ENCODE peak calls at places on chromosome 12, in eight cellular contexts. G is WTC11, Z is A549, D is IMR-90, J is HepG2, Y is K562, B is GM12878, V is H1. C is an unnamed sample.

GRCh38 chr12:4025420-4026358 is 152.5 kb upstream of the PARP11 start:
- DNase-seq in G (peak; percentile 82), Z (no peak), D (no peak), J (peak; percentile 22), Y (no peak), B (no peak), V (peak; percentile 89), C (no peak)

GRCh38 chr12:69929125-69929524 is 104.1 kb downstream of the MYRFL start:
- DNase-seq in G (no peak), Z (no peak), D (no peak), J (no peak), Y (no peak), B (no peak), V (no peak), C (no peak)

GRCh38 chr12:80509781-80510556 is 65.9 kb downstream of the PTPRQ start:
- DNase-seq in G (no peak), Z (no peak), D (peak; percentile 87), J (no peak), Y (no peak), B (no peak), V (no peak), C (peak; percentile 3)

GRCh38 chr12:120453977-120454376 is 7.7 kb downstream of the GATC start:
- DNase-seq in G (no peak), Z (peak; percentile 61), D (peak; percentile 19), J (peak; percentile 45), Y (peak; percentile 48), B (no peak), V (no peak), C (peak; percentile 68)

GRCh38 chr12:98741229-98741614 is 96.1 kb downstream of the APAF1 start:
- DNase-seq in G (no peak), Z (no peak), D (peak; percentile 44), J (no peak), Y (no peak), B (no peak), V (no peak), C (no peak)

GRCh38 chr12:81296556-81297305 is 218.9 kb downstream of the ACSS3 start:
- DNase-seq in G (no peak), Z (no peak), D (peak; percentile 30), J (no peak), Y (no peak), B (no peak), V (no peak), C (no peak)

GRCh38 chr12:1470051-1470450 is 124.3 kb downstream of the FBXL14 start:
- DNase-seq in G (no peak), Z (no peak), D (no peak), J (no peak), Y (peak; percentile 28), B (no peak), V (no peak), C (no peak)

GRCh38 chr12:34400423-34400881 is 378.2 kb downstream of the ALG10 start:
- DNase-seq in G (no peak), Z (no peak), D (no peak), J (no peak), Y (no peak), B (no peak), V (no peak), C (peak; percentile 1)

GRCh38 chr12:62191747-62192485 is 68.3 kb upstream of the USP15 start:
- DNase-seq in G (peak; percentile 29), Z (no peak), D (no peak), J (no peak), Y (no peak), B (no peak), V (no peak), C (peak; percentile 15)

GRCh38 chr12:4242595-4242994 is 31.0 kb upstream of the CCND2 start:
- DNase-seq in G (no peak), Z (no peak), D (no peak), J (no peak), Y (no peak), B (no peak), V (no peak), C (no peak)

GRCh38 chr12:56266634-56267442 is at the start of gene COQ10A:
- DNase-seq in G (peak; percentile 92), Z (peak; percentile 98), D (peak; percentile 82), J (peak; percentile 83), Y (peak; percentile 92), B (peak; percentile 48), V (peak; percentile 51), C (peak; percentile 98)

GRCh38 chr12:29234552-29234951 is 85.5 kb downstream of the FAR2 start:
- DNase-seq in G (no peak), Z (no peak), D (no peak), J (no peak), Y (no peak), B (no peak), V (no peak), C (no peak)

GRCh38 chr12:113174461-113175384 is 10.6 kb downstream of the DDX54 start:
- DNase-seq in G (peak; percentile 86), Z (peak; percentile 88), D (peak; percentile 52), J (peak; percentile 33), Y (peak; percentile 79), B (no peak), V (no peak), C (peak; percentile 91)

GRCh38 chr12:102824218-102824835 is 92.7 kb downstream of the PAH start:
- DNase-seq in G (peak; percentile 89), Z (peak; percentile 27), D (peak; percentile 2), J (peak; percentile 18), Y (peak; percentile 41), B (no peak), V (peak; percentile 65), C (peak; percentile 5)

GRCh38 chr12:102811125-102811737 is 105.8 kb downstream of the PAH start:
- DNase-seq in G (peak; percentile 71), Z (peak; percentile 38), D (no peak), J (peak; percentile 18), Y (peak; percentile 57), B (no peak), V (no peak), C (peak; percentile 17)

GRCh38 chr12:121673013-121673441 is 3.6 kb upstream of the MORN3 start:
- DNase-seq in G (no peak), Z (no peak), D (no peak), J (no peak), Y (no peak), B (no peak), V (no peak), C (peak; percentile 71)

GRCh38 chr12:12008931-12009611 is 61.7 kb upstream of the BCL2L14 start:
- DNase-seq in G (peak; percentile 46), Z (no peak), D (peak; percentile 31), J (no peak), Y (no peak), B (peak; percentile 86), V (peak; percentile 78), C (no peak)

GRCh38 chr12:99985129-99985570 is 414 bp upstream of the ANKS1B start:
- DNase-seq in G (no peak), Z (no peak), D (no peak), J (no peak), Y (no peak), B (no peak), V (no peak), C (no peak)

DNA sequence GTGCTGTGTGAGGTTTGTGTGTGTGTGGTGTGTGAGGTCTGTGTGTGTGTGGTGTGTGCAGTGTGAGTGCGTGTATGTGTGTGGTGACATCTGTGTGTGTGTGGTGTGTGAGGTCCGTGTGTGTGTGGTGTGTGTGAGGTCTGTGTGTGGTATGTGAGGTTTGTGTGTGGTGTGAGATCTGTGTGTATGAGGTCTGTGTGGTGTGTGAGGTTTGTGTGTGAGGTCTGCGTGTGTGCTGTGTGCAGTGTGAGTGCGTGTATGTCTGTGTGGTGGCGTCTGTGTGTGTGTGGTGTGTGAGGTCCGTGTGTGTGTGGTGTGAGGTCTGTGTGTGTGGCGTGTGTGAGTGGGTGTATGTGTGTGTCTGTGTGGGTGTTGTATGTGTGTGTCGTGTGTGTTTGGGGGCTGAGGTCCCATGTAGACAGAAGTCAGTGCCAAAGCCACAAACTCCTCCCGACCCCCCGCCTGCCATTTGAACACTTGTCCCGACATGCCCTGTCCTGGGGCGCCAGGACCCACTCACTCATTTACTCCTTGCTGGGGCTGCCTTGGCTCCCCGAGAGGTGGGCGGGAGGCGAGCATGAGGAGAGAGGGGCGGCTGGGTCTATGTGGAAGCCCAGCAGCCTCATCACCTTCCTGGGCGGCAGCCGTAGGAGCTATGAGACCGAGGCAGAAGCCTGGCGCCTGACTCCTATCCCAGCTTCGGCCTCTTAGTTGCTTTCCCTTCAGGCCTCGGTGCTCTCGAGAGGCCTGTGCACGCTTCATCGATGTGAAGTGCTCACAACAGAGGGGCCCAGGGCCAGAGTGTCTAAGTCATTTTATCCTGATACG is 20.5 kb downstream of the RILPL1 start:
- DNase-seq in G (no peak), Z (no peak), D (no peak), J (no peak), Y (no peak), B (no peak), V (no peak), C (no peak)
- TF ChIP-seq USF2 in G (no peak), Z (no peak), D (no peak), J (no peak), Y (no peak), B (no peak), V (no peak), C (no peak)

DNA sequence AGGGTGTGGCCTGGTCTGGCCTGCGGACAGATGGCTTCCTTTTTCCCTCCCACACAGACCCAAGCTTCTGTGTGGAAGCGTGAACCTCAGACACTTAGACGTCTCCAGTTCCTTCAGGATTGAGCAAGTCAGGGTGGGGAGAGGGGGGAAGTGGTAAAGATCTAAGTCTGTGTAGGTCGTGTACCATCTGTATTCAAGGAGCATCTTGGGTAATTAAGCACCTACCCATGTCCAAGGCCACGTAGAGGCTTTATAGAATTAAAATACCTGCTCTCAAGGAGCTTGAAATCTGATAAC is 1.7 kb downstream of the AVIL start:
- DNase-seq in G (no peak), Z (no peak), D (no peak), J (no peak), Y (peak; percentile 80), B (no peak), V (no peak), C (no peak)
- TF ChIP-seq USF2 in G (no peak), Z (no peak), D (no peak), J (no peak), Y (no peak), B (no peak), V (no peak), C (no peak)

GRCh38 chr12:6383572-6384498 is at the start of gene LTBR:
- DNase-seq in G (peak; percentile 78), Z (peak; percentile 83), D (peak; percentile 90), J (peak; percentile 83), Y (peak; percentile 87), B (no peak), V (no peak), C (no peak)
- TF ChIP-seq USF2 in G (peak; percentile 79), Z (peak; percentile 75), D (peak; percentile 85), J (peak; percentile 46), Y (peak; percentile 79), B (no peak), V (no peak), C (no peak)

DNA sequence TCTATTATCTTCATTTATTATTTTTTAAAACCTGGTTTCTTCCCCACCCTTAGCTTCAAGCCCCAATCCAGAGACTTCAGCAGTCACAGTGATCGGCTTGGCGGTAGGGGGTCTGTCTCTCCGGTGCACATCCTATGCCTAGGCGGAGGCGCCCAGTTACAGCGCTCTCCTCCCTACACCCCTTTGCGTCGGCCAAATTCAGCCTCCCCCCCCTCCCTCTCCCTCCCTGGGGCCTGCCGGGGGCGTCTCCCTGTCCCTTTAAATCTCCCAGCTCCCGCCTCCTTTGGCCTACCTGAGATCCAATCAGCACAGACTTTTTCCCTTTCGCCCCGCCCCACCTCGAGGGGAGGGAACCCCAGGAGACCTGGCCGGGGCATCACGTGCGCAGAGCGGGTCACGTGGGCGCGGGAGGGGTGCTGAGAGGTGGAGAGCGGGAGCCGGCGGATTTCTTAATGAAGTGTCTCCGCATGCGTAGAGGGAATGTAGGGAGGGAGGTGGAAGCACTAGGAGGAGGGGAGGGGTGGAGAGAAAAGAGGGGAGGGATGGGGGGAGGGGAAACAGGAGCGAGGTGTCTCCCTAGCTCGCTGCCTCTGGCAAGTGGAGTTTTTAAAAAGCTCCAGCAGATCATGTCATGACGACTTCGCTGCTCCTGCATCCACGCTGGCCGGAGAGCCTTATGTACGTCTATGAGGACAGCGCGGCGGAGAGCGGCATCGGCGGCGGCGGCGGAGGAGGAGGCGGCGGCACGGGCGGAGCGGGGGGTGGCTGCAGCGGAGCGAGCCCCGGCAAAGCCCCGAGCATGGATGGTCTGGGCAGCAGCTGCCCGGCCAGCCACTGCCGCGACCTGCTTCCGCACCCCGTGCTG is at the start of gene HOXC13:
- DNase-seq in G (peak; percentile 99), Z (peak; percentile 98), D (no peak), J (peak; percentile 33), Y (peak; percentile 96), B (no peak), V (peak; percentile 92), C (peak; percentile 86)
- TF ChIP-seq USF2 in G (peak; percentile 98), Z (peak; percentile 100), D (peak; percentile 78), J (peak; percentile 88), Y (peak; percentile 100), B (no peak), V (peak; percentile 99), C (peak; percentile 67)

C was measured in SK-N-SH.